ENCODE peak calls at places on chromosome 7, in seven cellular contexts. H is sigmoid colon, C is left ventricle myocardium inferior, D is kidney epithelial cell, M is IMR-90, B is GM23338, L is stomach. W is an unnamed sample. For H3K36me3, the result is how much of the 10 kb centered on the place peaks cover.

GRCh38 chr7:17142831-17143541 is 155.5 kb upstream of the AHR start:
- DNase-seq in D (no peak), B (no peak), M (peak), H (no peak), L (no peak), C (no peak), W (no peak)

GRCh38 chr7:151338809-151339208 is 2.8 kb upstream of the NUB1 start:
- DNase-seq in C (no peak), D (no peak), M (no peak), B (no peak), H (no peak), L (no peak), W (no peak)

GRCh38 chr7:29095666-29096560 is 50.4 kb downstream of the CPVL start:
- DNase-seq in C (no peak), L (no peak), H (no peak), B (no peak), M (no peak), D (no peak), W (no peak)

GRCh38 chr7:140003913-140004382 is 58.8 kb downstream of the PARP12 start:
- DNase-seq in M (peak), L (peak), D (no peak), B (peak), H (no peak), C (no peak), W (no peak)

GRCh38 chr7:2045559-2046405 is 187.0 kb downstream of the MAD1L1 start:
- DNase-seq in C (peak), H (peak), M (no peak), D (no peak), B (no peak), L (no peak), W (no peak)

GRCh38 chr7:123633553-123633952 is 22.1 kb upstream of the LMOD2 start:
- DNase-seq in L (no peak), M (peak), C (no peak), B (no peak), D (peak), H (no peak), W (no peak)

GRCh38 chr7:28784166-28784870 is 173.8 kb downstream of the TRIL start:
- DNase-seq in C (no peak), B (no peak), D (no peak), L (no peak), H (no peak), M (peak), W (no peak)

GRCh38 chr7:50812847-50813475 is 30.3 kb upstream of the GRB10 start:
- DNase-seq in L (peak), C (peak), M (peak), D (peak), H (peak), B (peak), W (no peak)

GRCh38 chr7:114759347-114760062 is 162.4 kb upstream of the MDFIC start:
- DNase-seq in B (no peak), C (no peak), H (no peak), M (peak), D (no peak), L (no peak), W (no peak)

GRCh38 chr7:16982640-16983103 is 100.9 kb upstream of the AGR3 start:
- DNase-seq in D (peak), C (no peak), M (peak), L (no peak), B (peak), H (no peak), W (no peak)

GRCh38 chr7:50400114-50400513 is 50.0 kb downstream of the FIGNL1 start:
- DNase-seq in C (no peak), D (no peak), L (no peak), M (no peak), B (no peak), H (no peak), W (no peak)

GRCh38 chr7:8229927-8230326 is 32.0 kb downstream of the ICA1 start:
- DNase-seq in H (no peak), D (no peak), M (no peak), L (no peak), B (no peak), C (no peak), W (no peak)

GRCh38 chr7:25949672-25950487 is 202.1 kb upstream of the NFE2L3 start:
- DNase-seq in H (no peak), L (peak), M (no peak), D (no peak), C (no peak), B (peak), W (no peak)

GRCh38 chr7:155405399-155406318 is 52.3 kb upstream of the EN2 start:
- DNase-seq in H (no peak), B (peak), C (no peak), L (no peak), D (no peak), M (no peak), W (no peak)

GRCh38 chr7:34191766-34192550 is 286.6 kb downstream of the BMPER start:
- DNase-seq in M (no peak), B (no peak), C (no peak), H (no peak), L (no peak), D (no peak), W (no peak)

GRCh38 chr7:97043281-97043680 is 18.6 kb upstream of the DLX5 start:
- DNase-seq in D (no peak), L (no peak), B (no peak), H (no peak), C (no peak), M (peak), W (no peak)

GRCh38 chr7:112421666-112422486 is 28.4 kb upstream of the IFRD1 start:
- DNase-seq in B (peak), C (no peak), L (no peak), D (no peak), M (no peak), H (no peak), W (no peak)

GRCh38 chr7:116249969-116250553 is 39.7 kb downstream of the TES start:
- DNase-seq in C (no peak), B (peak), M (peak), L (no peak), D (no peak), H (no peak), W (no peak)

GRCh38 chr7:116918744-116919143 is 34.6 kb upstream of the ST7 start:
- DNase-seq in M (peak), B (no peak), C (no peak), D (no peak), H (no peak), L (no peak), W (no peak)

GRCh38 chr7:139602143-139602722 is 78.7 kb downstream of the CLEC2L start:
- DNase-seq in H (no peak), C (no peak), M (peak), L (no peak), B (peak), D (peak), W (no peak)

GRCh38 chr7:69770613-69771012 is 172.3 kb downstream of the AUTS2 start:
- DNase-seq in L (no peak), B (no peak), M (no peak), H (no peak), D (no peak), C (no peak), W (no peak)

GRCh38 chr7:154856737-154857136 is 146.2 kb downstream of the PAXIP1 start:
- DNase-seq in C (no peak), M (no peak), H (peak), B (no peak), D (no peak), L (no peak), W (no peak)

GRCh38 chr7:46291601-46292150 is 370.6 kb upstream of the IGFBP3 start:
- DNase-seq in L (no peak), H (no peak), D (no peak), M (peak), C (no peak), B (no peak), W (peak)

DNA sequence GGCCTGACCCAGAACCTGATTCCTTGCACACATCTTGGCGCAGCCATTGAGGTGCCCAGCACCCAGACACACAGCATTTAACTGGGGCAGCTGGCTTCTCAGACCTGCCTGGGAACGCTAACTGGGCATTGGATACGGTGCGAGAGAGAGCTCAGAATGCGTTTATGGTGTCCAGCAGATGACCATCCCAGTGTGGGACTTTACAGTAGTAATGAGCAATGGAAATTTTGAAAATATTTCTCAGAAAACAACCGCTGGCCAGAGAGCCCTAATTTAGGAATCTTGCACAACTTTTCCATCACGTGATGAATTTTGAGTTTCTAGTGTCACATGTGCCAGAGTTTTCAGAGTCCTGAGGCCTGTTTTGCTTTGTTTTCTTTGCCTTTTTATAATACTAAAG is 78.2 kb upstream of the SEC61G start:
- DNase-seq in D (no peak), M (no peak), H (no peak), C (no peak), B (no peak), L (no peak), W (no peak)
- H3K4me3 ChIP-seq in D (no peak), M (no peak), H (no peak), C (no peak), B (no peak), L (no peak), W (no peak)

GRCh38 chr7:22861576-22861975 is 38.9 kb upstream of the TOMM7 start:
- DNase-seq in H (no peak), D (no peak), M (no peak), L (no peak), B (no peak), C (no peak), W (no peak)
- H3K36me3 ChIP-seq in H (under half), D (under half), M (under half), L (under half), B (under half), C (half or more), W (under half)

DNA sequence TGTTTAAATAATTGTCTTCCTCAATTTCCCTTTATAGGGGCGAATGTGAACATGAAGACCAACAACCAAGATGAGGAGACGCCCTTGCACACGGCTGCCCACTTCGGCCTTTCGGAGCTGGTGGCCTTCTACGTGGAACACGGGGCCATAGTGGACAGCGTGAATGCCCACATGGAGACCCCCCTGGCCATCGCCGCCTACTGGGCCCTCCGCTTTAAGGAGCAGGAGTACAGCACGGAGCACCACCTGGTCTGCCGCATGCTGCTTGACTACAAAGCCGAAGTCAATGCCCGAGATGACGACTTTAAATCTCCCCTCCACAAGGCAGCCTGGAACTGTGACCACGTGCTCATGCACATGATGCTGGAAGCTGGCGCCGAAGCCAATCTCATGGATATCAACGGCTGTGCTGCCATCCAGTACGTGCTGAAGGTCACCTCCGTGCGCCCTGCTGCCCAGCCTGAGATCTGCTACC is 42.1 kb downstream of the ASB4 start:
- DNase-seq in H (peak), B (peak), L (no peak), C (no peak), M (no peak), D (no peak), W (peak)
- H3K4me3 ChIP-seq in H (no peak), B (no peak), L (no peak), C (no peak), M (no peak), D (no peak), W (no peak)

DNA sequence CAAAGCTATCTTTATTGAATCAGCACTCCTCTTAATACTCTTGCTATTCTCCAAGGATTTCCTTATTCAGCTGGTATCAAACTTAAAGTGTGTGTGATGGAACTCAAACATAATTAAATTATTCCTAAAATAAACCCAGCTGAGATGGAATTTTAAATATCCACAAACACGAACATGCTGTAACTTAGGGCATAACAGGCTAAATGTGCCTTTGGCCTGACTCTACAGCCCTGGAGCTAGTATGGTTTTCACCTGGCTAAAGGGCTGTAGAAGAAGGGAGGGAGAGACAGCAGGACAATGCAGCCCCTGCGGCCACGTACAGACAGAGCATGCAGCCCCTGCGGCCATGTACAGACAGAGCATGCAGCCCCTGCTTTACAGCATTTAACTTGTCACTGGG is 34.0 kb downstream of the ESYT2 start:
- DNase-seq in D (no peak), M (no peak), H (no peak), B (no peak), C (no peak), L (no peak), W (no peak)
- H3K36me3 ChIP-seq in D (under half), M (under half), H (under half), B (under half), C (half or more), L (half or more), W (half or more)

GRCh38 chr7:36507868-36508440 is 118.3 kb downstream of the ANLN start:
- DNase-seq in B (no peak), M (no peak), L (no peak), H (no peak), C (no peak), D (no peak), W (no peak)
- H3K4me3 ChIP-seq in B (no peak), M (no peak), L (no peak), H (no peak), C (no peak), D (no peak), W (no peak)

DNA sequence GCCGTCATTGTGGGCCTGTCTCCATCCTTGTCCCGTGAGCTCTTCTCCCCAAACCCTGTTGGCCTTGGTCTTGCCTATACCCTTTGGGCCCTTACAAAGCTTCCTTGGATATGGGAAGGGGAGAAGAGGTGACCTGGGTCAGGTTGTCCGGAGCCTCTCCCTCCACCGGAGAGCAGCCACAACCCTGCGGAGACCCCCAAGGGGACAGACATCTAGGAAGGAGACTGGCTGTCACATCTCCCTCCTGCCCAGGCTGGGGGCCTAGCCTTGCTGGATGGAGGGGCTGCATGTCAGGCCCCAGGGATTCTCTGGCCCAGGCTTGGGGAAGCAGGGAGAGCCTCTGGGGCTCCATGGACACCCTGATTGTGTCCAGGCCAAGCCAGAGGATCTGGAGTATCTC is 11.8 kb downstream of the NACAD start:
- DNase-seq in D (no peak), C (no peak), H (no peak), M (no peak), L (no peak), B (no peak), W (no peak)
- H3K36me3 ChIP-seq in D (under half), C (half or more), H (under half), M (half or more), L (half or more), B (under half), W (half or more)

GRCh38 chr7:824106-824505 is 8.2 kb upstream of the SUN1 start:
- DNase-seq in B (no peak), M (no peak), L (no peak), D (no peak), C (no peak), H (peak), W (no peak)
- H3K4me3 ChIP-seq in B (no peak), M (no peak), L (no peak), D (no peak), C (no peak), H (no peak), W (no peak)

DNA sequence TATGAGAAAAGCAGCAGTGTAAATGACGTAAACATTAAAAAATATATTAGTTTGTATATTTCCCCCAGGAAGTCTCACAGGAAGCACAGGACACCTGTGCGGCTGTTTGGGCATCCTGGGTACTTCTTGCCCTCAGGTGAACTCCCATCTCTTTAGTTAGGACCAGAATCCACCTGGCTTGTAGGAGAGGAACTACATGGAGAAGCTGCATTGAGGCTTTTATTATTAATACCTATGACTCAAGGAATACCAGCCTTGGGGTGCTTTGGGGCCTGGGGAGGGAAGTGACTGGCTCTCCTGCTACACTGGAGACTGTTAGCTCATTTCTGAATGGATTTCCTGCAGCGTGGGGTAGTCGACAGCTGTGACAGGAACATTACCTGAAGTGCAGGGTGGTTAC is 40.0 kb upstream of the GSDME start:
- DNase-seq in L (no peak), C (no peak), H (no peak), M (no peak), B (no peak), D (no peak), W (no peak)
- H3K36me3 ChIP-seq in L (under half), C (under half), H (under half), M (under half), B (under half), D (under half), W (under half)